ENCODE peak calls at places on chromosomes 7 and 10, in seven cellular contexts. One of them, this sample, is unnamed.

GRCh38 chr10:80356563-80356999 is at the start of the genes DYDC1 and DYDC2:
- DNase-seq in H1: peak; percentile 78
- DNase-seq in sigmoid colon: peak; percentile 65
- DNase-seq in HCT116: no peak
- DNase-seq in breast epithelium: peak; percentile 29
- DNase-seq in endothelial cell of umbilical vein: no peak
- DNase-seq in HepG2: no peak
- DNase-seq in this sample: peak; percentile 25

GRCh38 chr7:24905996-24906770 is 73.8 kb downstream of the OSBPL3 start:
- DNase-seq in H1: no peak
- DNase-seq in sigmoid colon: no peak
- DNase-seq in endothelial cell of umbilical vein: no peak
- DNase-seq in breast epithelium: no peak
- DNase-seq in HepG2: no peak
- DNase-seq in HCT116: peak; percentile 32
- DNase-seq in this sample: no peak

GRCh38 chr10:103544657-103545310 is 51.3 kb downstream of the NEURL1 start:
- DNase-seq in HepG2: no peak
- DNase-seq in sigmoid colon: no peak
- DNase-seq in breast epithelium: no peak
- DNase-seq in HCT116: no peak
- DNase-seq in H1: no peak
- DNase-seq in endothelial cell of umbilical vein: no peak
- DNase-seq in this sample: no peak

GRCh38 chr7:73828107-73828803 is 2.5 kb upstream of the CLDN4 start:
- DNase-seq in endothelial cell of umbilical vein: peak; percentile 69
- DNase-seq in sigmoid colon: no peak
- DNase-seq in breast epithelium: no peak
- DNase-seq in H1: no peak
- DNase-seq in HepG2: peak; percentile 89
- DNase-seq in HCT116: peak; percentile 90
- DNase-seq in this sample: peak; percentile 86

GRCh38 chr7:46486264-46487206 is 565.5 kb upstream of the IGFBP3 start:
- DNase-seq in endothelial cell of umbilical vein: peak; percentile 38
- DNase-seq in breast epithelium: no peak
- DNase-seq in HCT116: no peak
- DNase-seq in HepG2: no peak
- DNase-seq in H1: no peak
- DNase-seq in sigmoid colon: peak; percentile 84
- DNase-seq in this sample: peak; percentile 28

GRCh38 chr10:3106908-3107425 is 39.6 kb downstream of the PFKP start:
- DNase-seq in HCT116: no peak
- DNase-seq in endothelial cell of umbilical vein: no peak
- DNase-seq in H1: no peak
- DNase-seq in breast epithelium: no peak
- DNase-seq in sigmoid colon: no peak
- DNase-seq in HepG2: no peak
- DNase-seq in this sample: no peak

GRCh38 chr10:110522365-110522988 is 24.8 kb downstream of the DUSP5 start:
- DNase-seq in endothelial cell of umbilical vein: peak; percentile 29
- DNase-seq in sigmoid colon: peak; percentile 36
- DNase-seq in HepG2: peak; percentile 64
- DNase-seq in H1: no peak
- DNase-seq in HCT116: no peak
- DNase-seq in breast epithelium: no peak
- DNase-seq in this sample: no peak

GRCh38 chr7:142711722-142712616 is 37.3 kb upstream of the PRSS1 start:
- DNase-seq in sigmoid colon: no peak
- DNase-seq in endothelial cell of umbilical vein: peak; percentile 44
- DNase-seq in HepG2: no peak
- DNase-seq in HCT116: peak; percentile 29
- DNase-seq in breast epithelium: no peak
- DNase-seq in H1: no peak
- DNase-seq in this sample: no peak

GRCh38 chr10:23326541-23327307 is 17.9 kb downstream of the C10orf67 start:
- DNase-seq in breast epithelium: no peak
- DNase-seq in endothelial cell of umbilical vein: no peak
- DNase-seq in sigmoid colon: no peak
- DNase-seq in HCT116: no peak
- DNase-seq in HepG2: no peak
- DNase-seq in H1: no peak
- DNase-seq in this sample: no peak

GRCh38 chr7:22219036-22219435 is 137.9 kb downstream of the RAPGEF5 start:
- DNase-seq in sigmoid colon: no peak
- DNase-seq in HepG2: no peak
- DNase-seq in H1: no peak
- DNase-seq in HCT116: no peak
- DNase-seq in breast epithelium: no peak
- DNase-seq in endothelial cell of umbilical vein: peak; percentile 87
- DNase-seq in this sample: no peak

GRCh38 chr7:117061751-117062150 is 108.5 kb downstream of the ST7 start:
- DNase-seq in sigmoid colon: no peak
- DNase-seq in H1: no peak
- DNase-seq in endothelial cell of umbilical vein: no peak
- DNase-seq in HepG2: no peak
- DNase-seq in breast epithelium: no peak
- DNase-seq in HCT116: no peak
- DNase-seq in this sample: no peak

GRCh38 chr10:131799429-131799828 is 101.4 kb upstream of the PPP2R2D start:
- DNase-seq in sigmoid colon: no peak
- DNase-seq in endothelial cell of umbilical vein: no peak
- DNase-seq in HCT116: no peak
- DNase-seq in H1: no peak
- DNase-seq in breast epithelium: no peak
- DNase-seq in HepG2: no peak
- DNase-seq in this sample: no peak

GRCh38 chr10:66394287-66395063 is 531.4 kb upstream of the LRRTM3 start:
- DNase-seq in sigmoid colon: no peak
- DNase-seq in H1: no peak
- DNase-seq in HCT116: no peak
- DNase-seq in breast epithelium: no peak
- DNase-seq in HepG2: no peak
- DNase-seq in endothelial cell of umbilical vein: no peak
- DNase-seq in this sample: no peak

GRCh38 chr7:106063039-106063438 is 49.1 kb downstream of the SYPL1 start:
- DNase-seq in HCT116: no peak
- DNase-seq in breast epithelium: no peak
- DNase-seq in HepG2: no peak
- DNase-seq in H1: no peak
- DNase-seq in endothelial cell of umbilical vein: no peak
- DNase-seq in sigmoid colon: no peak
- DNase-seq in this sample: no peak

GRCh38 chr7:81299272-81299671 is 380.4 kb upstream of the SEMA3C start:
- DNase-seq in HCT116: peak; percentile 29
- DNase-seq in HepG2: no peak
- DNase-seq in H1: no peak
- DNase-seq in endothelial cell of umbilical vein: peak; percentile 89
- DNase-seq in breast epithelium: no peak
- DNase-seq in sigmoid colon: no peak
- DNase-seq in this sample: no peak

GRCh38 chr10:77898323-77899079 is 28.1 kb downstream of the DLG5 start:
- DNase-seq in H1: no peak
- DNase-seq in HCT116: no peak
- DNase-seq in endothelial cell of umbilical vein: peak; percentile 18
- DNase-seq in breast epithelium: peak; percentile 92
- DNase-seq in sigmoid colon: no peak
- DNase-seq in HepG2: no peak
- DNase-seq in this sample: no peak

GRCh38 chr7:127231415-127231814 is 21.3 kb downstream of the GRM8 start:
- DNase-seq in HCT116: no peak
- DNase-seq in breast epithelium: no peak
- DNase-seq in endothelial cell of umbilical vein: no peak
- DNase-seq in sigmoid colon: no peak
- DNase-seq in HepG2: no peak
- DNase-seq in H1: no peak
- DNase-seq in this sample: no peak

GRCh38 chr7:141562036-141562435 is 10.8 kb downstream of the AGK start:
- DNase-seq in endothelial cell of umbilical vein: no peak
- DNase-seq in HepG2: no peak
- DNase-seq in breast epithelium: no peak
- DNase-seq in H1: no peak
- DNase-seq in HCT116: no peak
- DNase-seq in sigmoid colon: no peak
- DNase-seq in this sample: no peak

GRCh38 chr10:123999261-123999660 is 94.1 kb downstream of the CHST15 start:
- DNase-seq in HCT116: no peak
- DNase-seq in sigmoid colon: no peak
- DNase-seq in endothelial cell of umbilical vein: no peak
- DNase-seq in HepG2: no peak
- DNase-seq in breast epithelium: peak; percentile 16
- DNase-seq in H1: no peak
- DNase-seq in this sample: no peak

GRCh38 chr10:73774637-73775036 is 7.2 kb upstream of the CHCHD1 start:
- DNase-seq in HepG2: peak; percentile 18
- DNase-seq in sigmoid colon: no peak
- DNase-seq in H1: no peak
- DNase-seq in endothelial cell of umbilical vein: peak; percentile 53
- DNase-seq in HCT116: no peak
- DNase-seq in breast epithelium: no peak
- DNase-seq in this sample: no peak

GRCh38 chr10:74738543-74738942 is 87.9 kb upstream of the KAT6B start:
- DNase-seq in breast epithelium: no peak
- DNase-seq in HCT116: no peak
- DNase-seq in sigmoid colon: no peak
- DNase-seq in H1: no peak
- DNase-seq in endothelial cell of umbilical vein: no peak
- DNase-seq in HepG2: no peak
- DNase-seq in this sample: no peak

GRCh38 chr10:62620491-62620890 is 184.0 kb upstream of the ADO start:
- DNase-seq in H1: no peak
- DNase-seq in endothelial cell of umbilical vein: no peak
- DNase-seq in HepG2: no peak
- DNase-seq in breast epithelium: no peak
- DNase-seq in HCT116: no peak
- DNase-seq in sigmoid colon: no peak
- DNase-seq in this sample: no peak

GRCh38 chr10:112275512-112276245 is 7.5 kb upstream of the TECTB start:
- DNase-seq in HepG2: peak; percentile 98
- DNase-seq in breast epithelium: no peak
- DNase-seq in endothelial cell of umbilical vein: no peak
- DNase-seq in sigmoid colon: no peak
- DNase-seq in HCT116: no peak
- DNase-seq in H1: no peak
- DNase-seq in this sample: no peak

GRCh38 chr10:613661-614340 is 75.7 kb downstream of the DIP2C start:
- DNase-seq in endothelial cell of umbilical vein: no peak
- DNase-seq in HCT116: no peak
- DNase-seq in HepG2: no peak
- DNase-seq in breast epithelium: no peak
- DNase-seq in sigmoid colon: peak; percentile 64
- DNase-seq in H1: no peak
- DNase-seq in this sample: no peak

GRCh38 chr10:612696-613095 is 76.8 kb downstream of the DIP2C start:
- DNase-seq in H1: no peak
- DNase-seq in HepG2: no peak
- DNase-seq in endothelial cell of umbilical vein: no peak
- DNase-seq in HCT116: no peak
- DNase-seq in sigmoid colon: no peak
- DNase-seq in breast epithelium: no peak
- DNase-seq in this sample: no peak

GRCh38 chr10:614341-614664 is 75.2 kb downstream of the DIP2C start:
- DNase-seq in HCT116: no peak
- DNase-seq in HepG2: no peak
- DNase-seq in sigmoid colon: no peak
- DNase-seq in breast epithelium: no peak
- DNase-seq in H1: no peak
- DNase-seq in endothelial cell of umbilical vein: no peak
- DNase-seq in this sample: no peak

GRCh38 chr10:614772-615582 is 74.5 kb downstream of the DIP2C start:
- DNase-seq in H1: no peak
- DNase-seq in sigmoid colon: no peak
- DNase-seq in HCT116: no peak
- DNase-seq in endothelial cell of umbilical vein: no peak
- DNase-seq in HepG2: no peak
- DNase-seq in breast epithelium: peak; percentile 51
- DNase-seq in this sample: no peak

DNA sequence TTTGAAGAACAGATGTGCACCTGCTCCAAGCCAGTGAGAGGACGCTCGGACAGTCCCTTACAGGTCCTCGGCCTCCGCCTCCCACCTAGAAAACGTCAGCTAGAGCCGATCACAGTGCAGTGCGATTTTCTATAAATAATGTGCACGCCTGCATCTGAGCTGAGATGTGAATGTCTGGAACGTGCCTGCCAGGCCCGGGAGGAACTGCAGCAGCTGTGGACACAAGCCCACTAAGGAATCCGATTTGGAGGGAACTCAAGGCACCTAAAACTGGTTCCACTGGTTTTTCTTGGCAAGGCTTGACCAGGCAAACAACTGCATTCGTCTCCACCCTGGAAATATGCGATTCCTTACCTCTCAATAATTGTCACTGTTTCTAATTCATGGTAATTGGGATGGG is 76.3 kb downstream of the DIP2C start:
- DNase-seq in HCT116: peak; percentile 6
- DNase-seq in HepG2: no peak
- DNase-seq in endothelial cell of umbilical vein: no peak
- DNase-seq in sigmoid colon: peak; percentile 68
- DNase-seq in H1: no peak
- DNase-seq in breast epithelium: peak; percentile 82
- DNase-seq in this sample: peak; percentile 72
- TF ChIP-seq POLR2AphosphoS5 in HCT116: no peak
- TF ChIP-seq POLR2AphosphoS5 in HepG2: no peak
- TF ChIP-seq POLR2AphosphoS5 in endothelial cell of umbilical vein: no peak
- TF ChIP-seq POLR2AphosphoS5 in sigmoid colon: peak; percentile 9
- TF ChIP-seq POLR2AphosphoS5 in H1: no peak
- TF ChIP-seq POLR2AphosphoS5 in breast epithelium: peak; percentile 61
- TF ChIP-seq POLR2AphosphoS5 in this sample: no peak

GRCh38 chr10:27413831-27414348 is 90.2 kb upstream of the RAB18 start:
- DNase-seq in HepG2: no peak
- DNase-seq in sigmoid colon: no peak
- DNase-seq in breast epithelium: no peak
- DNase-seq in H1: no peak
- DNase-seq in HCT116: no peak
- DNase-seq in endothelial cell of umbilical vein: no peak
- DNase-seq in this sample: no peak

GRCh38 chr10:27410153-27410552 is 94.0 kb upstream of the RAB18 start:
- DNase-seq in endothelial cell of umbilical vein: no peak
- DNase-seq in H1: no peak
- DNase-seq in breast epithelium: no peak
- DNase-seq in sigmoid colon: no peak
- DNase-seq in HepG2: no peak
- DNase-seq in HCT116: no peak
- DNase-seq in this sample: no peak

GRCh38 chr10:27413387-27413786 is 90.7 kb upstream of the RAB18 start:
- DNase-seq in H1: no peak
- DNase-seq in HepG2: no peak
- DNase-seq in HCT116: no peak
- DNase-seq in endothelial cell of umbilical vein: no peak
- DNase-seq in breast epithelium: no peak
- DNase-seq in sigmoid colon: no peak
- DNase-seq in this sample: no peak
- TF ChIP-seq POLR2A in H1: no peak
- TF ChIP-seq POLR2A in HepG2: no peak
- TF ChIP-seq POLR2A in HCT116: no peak
- TF ChIP-seq POLR2A in endothelial cell of umbilical vein: no peak
- TF ChIP-seq POLR2A in breast epithelium: no peak
- TF ChIP-seq POLR2A in sigmoid colon: no peak
- TF ChIP-seq POLR2A in this sample: no peak

GRCh38 chr10:101850747-101851146 is 7.1 kb upstream of the KCNIP2 start:
- DNase-seq in H1: no peak
- DNase-seq in breast epithelium: no peak
- DNase-seq in HepG2: no peak
- DNase-seq in sigmoid colon: no peak
- DNase-seq in endothelial cell of umbilical vein: no peak
- DNase-seq in HCT116: no peak
- DNase-seq in this sample: no peak
- H3K27ac ChIP-seq in H1: no peak overlapping the region
- H3K27ac ChIP-seq in breast epithelium: no peak overlapping the region
- H3K27ac ChIP-seq in HepG2: no peak overlapping the region
- H3K27ac ChIP-seq in sigmoid colon: no peak overlapping the region
- H3K27ac ChIP-seq in endothelial cell of umbilical vein: no peak overlapping the region
- H3K27ac ChIP-seq in HCT116: no peak overlapping the region
- H3K27ac ChIP-seq in this sample: no peak overlapping the region

GRCh38 chr10:89086801-89087513 is 96.4 kb downstream of the FAS start:
- DNase-seq in H1: peak; percentile 17
- DNase-seq in breast epithelium: no peak
- DNase-seq in endothelial cell of umbilical vein: no peak
- DNase-seq in HepG2: no peak
- DNase-seq in HCT116: no peak
- DNase-seq in sigmoid colon: peak; percentile 90
- DNase-seq in this sample: peak; percentile 35
- TF ChIP-seq POLR2AphosphoS5 in H1: no peak
- TF ChIP-seq POLR2AphosphoS5 in breast epithelium: peak; percentile 43
- TF ChIP-seq POLR2AphosphoS5 in endothelial cell of umbilical vein: no peak
- TF ChIP-seq POLR2AphosphoS5 in HepG2: no peak
- TF ChIP-seq POLR2AphosphoS5 in HCT116: no peak
- TF ChIP-seq POLR2AphosphoS5 in sigmoid colon: peak; percentile 34
- TF ChIP-seq POLR2AphosphoS5 in this sample: peak; percentile 30

This sample was measured in transverse colon.